ENCODE peak calls at places on chromosomes 12 and 14, in five cellular contexts. One of them, this sample, is unnamed.

GRCh38 chr12:62484234-62484633 is 17.6 kb downstream of the MON2 start:
- DNase-seq in activated naive CD8-positive, alpha-beta T cell treated with anti-CD3 and anti-CD28 coated beads, Interleukin-2, amount 10 ng/mL, durations not matched to agents 7 days and 5 days: no peak
- DNase-seq in D341Med: no peak
- DNase-seq in stomach: no peak
- DNase-seq in DMS153: no peak
- DNase-seq in this sample: no peak

GRCh38 chr12:14841761-14842160 is 1.6 kb downstream of the ART4 start:
- DNase-seq in activated naive CD8-positive, alpha-beta T cell treated with anti-CD3 and anti-CD28 coated beads, Interleukin-2, amount 10 ng/mL, durations not matched to agents 7 days and 5 days: no peak
- DNase-seq in D341Med: no peak
- DNase-seq in stomach: no peak
- DNase-seq in DMS153: no peak
- DNase-seq in this sample: no peak

GRCh38 chr14:96267336-96267735 is 11.3 kb downstream of the BDKRB1 start:
- DNase-seq in activated naive CD8-positive, alpha-beta T cell treated with anti-CD3 and anti-CD28 coated beads, Interleukin-2, amount 10 ng/mL, durations not matched to agents 7 days and 5 days: no peak
- DNase-seq in D341Med: no peak
- DNase-seq in stomach: no peak
- DNase-seq in DMS153: peak
- DNase-seq in this sample: no peak

GRCh38 chr12:90611048-90611447 is 343.9 kb downstream of the CCER1 start:
- DNase-seq in activated naive CD8-positive, alpha-beta T cell treated with anti-CD3 and anti-CD28 coated beads, Interleukin-2, amount 10 ng/mL, durations not matched to agents 7 days and 5 days: no peak
- DNase-seq in D341Med: no peak
- DNase-seq in stomach: no peak
- DNase-seq in DMS153: no peak
- DNase-seq in this sample: no peak

GRCh38 chr12:69266045-69266635 is 26.8 kb downstream of the CPSF6 start:
- DNase-seq in activated naive CD8-positive, alpha-beta T cell treated with anti-CD3 and anti-CD28 coated beads, Interleukin-2, amount 10 ng/mL, durations not matched to agents 7 days and 5 days: no peak
- DNase-seq in D341Med: no peak
- DNase-seq in stomach: no peak
- DNase-seq in DMS153: no peak
- DNase-seq in this sample: no peak

GRCh38 chr14:104223101-104223809 is 84.9 kb downstream of the KIF26A start:
- DNase-seq in activated naive CD8-positive, alpha-beta T cell treated with anti-CD3 and anti-CD28 coated beads, Interleukin-2, amount 10 ng/mL, durations not matched to agents 7 days and 5 days: no peak
- DNase-seq in D341Med: peak
- DNase-seq in stomach: no peak
- DNase-seq in DMS153: peak
- DNase-seq in this sample: peak

GRCh38 chr12:6836851-6837250 is 3.9 kb upstream of the GNB3 start:
- DNase-seq in activated naive CD8-positive, alpha-beta T cell treated with anti-CD3 and anti-CD28 coated beads, Interleukin-2, amount 10 ng/mL, durations not matched to agents 7 days and 5 days: no peak
- DNase-seq in D341Med: no peak
- DNase-seq in stomach: no peak
- DNase-seq in DMS153: no peak
- DNase-seq in this sample: no peak

GRCh38 chr14:25953532-25954144 is 644.2 kb downstream of the NOVA1 start:
- DNase-seq in activated naive CD8-positive, alpha-beta T cell treated with anti-CD3 and anti-CD28 coated beads, Interleukin-2, amount 10 ng/mL, durations not matched to agents 7 days and 5 days: no peak
- DNase-seq in D341Med: no peak
- DNase-seq in stomach: no peak
- DNase-seq in DMS153: no peak
- DNase-seq in this sample: peak

This sample was measured in left colon.